ENCODE peak calls at places on chromosomes 11 and 22, in four cellular contexts. One of them, this sample, is unnamed. For H3K4me1 and H3K27me3, the result is how much of the 10 kb centered on the place peaks cover.

GRCh38 chr11:126732981-126733380 is 267.6 kb downstream of the KIRREL3 start:
- DNase-seq in Caco-2: no peak
- DNase-seq in uterus: no peak
- DNase-seq in left ventricle myocardium inferior: no peak
- DNase-seq in this sample: no peak

GRCh38 chr11:73359341-73359740 is 16.9 kb upstream of the RELT start:
- DNase-seq in Caco-2: no peak
- DNase-seq in uterus: peak
- DNase-seq in left ventricle myocardium inferior: peak
- DNase-seq in this sample: no peak

GRCh38 chr22:43217285-43218030 is 30.5 kb upstream of the TTLL12 start:
- DNase-seq in left ventricle myocardium inferior: no peak
- DNase-seq in Caco-2: no peak
- DNase-seq in uterus: no peak
- DNase-seq in this sample: no peak

GRCh38 chr11:32210601-32211000 is 119.7 kb downstream of the RCN1 start:
- DNase-seq in Caco-2: no peak
- DNase-seq in left ventricle myocardium inferior: no peak
- DNase-seq in uterus: no peak
- DNase-seq in this sample: no peak

GRCh38 chr11:33682446-33682845 is 18.2 kb downstream of the C11orf91 start:
- DNase-seq in Caco-2: no peak
- DNase-seq in uterus: no peak
- DNase-seq in left ventricle myocardium inferior: no peak
- DNase-seq in this sample: no peak

GRCh38 chr11:114366331-114367243 is 33.7 kb downstream of the C11orf71 start:
- DNase-seq in left ventricle myocardium inferior: no peak
- DNase-seq in Caco-2: peak
- DNase-seq in uterus: no peak
- DNase-seq in this sample: no peak

GRCh38 chr11:44065851-44066731 is at the start of gene ACCS:
- DNase-seq in Caco-2: peak
- DNase-seq in uterus: peak
- DNase-seq in left ventricle myocardium inferior: peak
- DNase-seq in this sample: peak

GRCh38 chr11:69697861-69698260 is 6.0 kb downstream of the FGF19 start:
- DNase-seq in Caco-2: no peak
- DNase-seq in uterus: no peak
- DNase-seq in left ventricle myocardium inferior: no peak
- DNase-seq in this sample: no peak

GRCh38 chr11:74025467-74026166 is 16.7 kb upstream of the UCP3 start:
- DNase-seq in uterus: no peak
- DNase-seq in left ventricle myocardium inferior: no peak
- DNase-seq in Caco-2: no peak
- DNase-seq in this sample: no peak

DNA sequence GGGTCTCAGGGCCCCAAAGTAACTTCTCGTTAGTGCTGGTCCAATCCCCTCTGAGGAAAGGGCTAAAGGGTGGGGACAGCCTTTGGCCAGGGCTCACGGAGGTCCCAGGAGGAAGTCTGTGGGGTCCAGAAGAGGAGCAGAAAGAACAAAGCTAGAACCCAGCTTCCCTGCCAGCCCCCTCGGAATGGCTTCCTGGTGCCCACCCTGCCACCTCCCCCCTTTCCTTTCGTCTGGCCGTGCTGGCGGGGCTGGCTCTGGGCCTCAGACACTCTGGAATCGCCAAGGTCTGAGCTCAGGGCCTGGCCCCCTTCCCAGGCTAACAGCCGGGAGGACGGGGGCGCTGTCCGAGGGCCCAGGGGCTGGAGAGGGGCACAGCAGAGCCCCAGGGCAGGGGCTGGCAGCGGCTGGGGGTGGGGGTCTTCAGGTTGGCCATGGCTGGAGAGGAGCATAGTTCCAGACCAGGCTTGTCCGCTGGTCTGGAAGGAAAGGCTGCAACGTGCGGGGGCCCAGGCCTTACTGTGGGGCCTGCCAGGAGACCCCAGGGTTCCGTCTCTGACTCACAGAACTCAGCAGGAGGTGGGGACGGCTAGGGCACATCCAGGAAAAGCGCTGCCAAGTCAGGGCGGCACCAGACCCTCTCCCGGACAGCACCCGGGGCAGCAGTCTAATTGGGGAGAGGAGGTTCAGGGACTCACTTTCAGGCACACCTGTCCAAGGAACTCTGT is 788 bp upstream of the LTBP3 start:
- DNase-seq in uterus: peak
- DNase-seq in left ventricle myocardium inferior: peak
- DNase-seq in Caco-2: no peak
- DNase-seq in this sample: no peak
- H3K4me1 ChIP-seq in uterus: under half
- H3K4me1 ChIP-seq in left ventricle myocardium inferior: half or more
- H3K4me1 ChIP-seq in Caco-2: half or more
- H3K4me1 ChIP-seq in this sample: under half

GRCh38 chr11:109193880-109194279 is 228.1 kb upstream of the C11orf87 start:
- DNase-seq in Caco-2: no peak
- DNase-seq in left ventricle myocardium inferior: no peak
- DNase-seq in uterus: no peak
- DNase-seq in this sample: no peak

GRCh38 chr11:109196016-109196415 is 226.0 kb upstream of the C11orf87 start:
- DNase-seq in Caco-2: no peak
- DNase-seq in left ventricle myocardium inferior: no peak
- DNase-seq in uterus: no peak
- DNase-seq in this sample: no peak

GRCh38 chr11:109197656-109198055 is 224.3 kb upstream of the C11orf87 start:
- DNase-seq in left ventricle myocardium inferior: no peak
- DNase-seq in uterus: no peak
- DNase-seq in Caco-2: no peak
- DNase-seq in this sample: no peak

GRCh38 chr11:109192864-109193263 is 229.1 kb upstream of the C11orf87 start:
- DNase-seq in uterus: no peak
- DNase-seq in left ventricle myocardium inferior: no peak
- DNase-seq in Caco-2: no peak
- DNase-seq in this sample: no peak
- H3K27me3 ChIP-seq in uterus: under half
- H3K27me3 ChIP-seq in left ventricle myocardium inferior: under half
- H3K27me3 ChIP-seq in Caco-2: under half
- H3K27me3 ChIP-seq in this sample: under half

DNA sequence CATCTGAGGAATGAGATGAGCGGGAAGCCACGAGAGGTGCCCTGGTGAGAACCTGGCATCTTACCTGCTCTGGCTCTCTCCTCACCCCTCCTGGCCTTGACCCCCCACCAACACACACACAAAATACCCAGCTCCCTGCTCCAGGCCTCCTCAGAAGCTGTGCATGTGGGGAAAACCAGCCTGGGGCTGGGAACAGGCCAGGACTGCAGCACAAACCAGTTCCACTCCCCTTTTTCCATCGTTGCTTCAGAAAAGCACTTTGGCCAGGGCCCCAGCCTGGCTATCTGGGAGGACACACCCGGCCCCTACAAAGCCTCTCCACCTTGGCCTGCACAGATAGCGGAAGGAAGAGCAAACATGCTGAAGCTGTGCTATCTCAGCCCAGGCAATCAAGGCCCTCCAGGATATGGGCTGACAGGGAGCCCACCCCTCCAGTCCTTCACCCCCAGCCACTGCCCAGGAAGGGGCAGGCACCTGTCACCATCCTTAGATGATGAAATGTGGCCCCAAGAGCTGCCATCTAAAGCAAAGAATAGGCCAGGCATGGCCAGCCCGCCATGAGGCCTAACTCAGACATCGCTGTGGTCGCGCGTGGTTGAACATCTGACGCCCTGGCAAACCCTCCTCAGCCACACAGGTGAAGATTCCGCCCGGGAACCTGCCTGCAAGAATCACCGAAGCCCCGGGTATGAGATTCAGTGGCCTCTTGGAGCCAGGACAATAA is 35.4 kb downstream of the PISD start:
- DNase-seq in left ventricle myocardium inferior: no peak
- DNase-seq in uterus: no peak
- DNase-seq in Caco-2: peak
- DNase-seq in this sample: no peak
- H3K4me1 ChIP-seq in left ventricle myocardium inferior: half or more
- H3K4me1 ChIP-seq in uterus: under half
- H3K4me1 ChIP-seq in Caco-2: under half
- H3K4me1 ChIP-seq in this sample: under half

DNA sequence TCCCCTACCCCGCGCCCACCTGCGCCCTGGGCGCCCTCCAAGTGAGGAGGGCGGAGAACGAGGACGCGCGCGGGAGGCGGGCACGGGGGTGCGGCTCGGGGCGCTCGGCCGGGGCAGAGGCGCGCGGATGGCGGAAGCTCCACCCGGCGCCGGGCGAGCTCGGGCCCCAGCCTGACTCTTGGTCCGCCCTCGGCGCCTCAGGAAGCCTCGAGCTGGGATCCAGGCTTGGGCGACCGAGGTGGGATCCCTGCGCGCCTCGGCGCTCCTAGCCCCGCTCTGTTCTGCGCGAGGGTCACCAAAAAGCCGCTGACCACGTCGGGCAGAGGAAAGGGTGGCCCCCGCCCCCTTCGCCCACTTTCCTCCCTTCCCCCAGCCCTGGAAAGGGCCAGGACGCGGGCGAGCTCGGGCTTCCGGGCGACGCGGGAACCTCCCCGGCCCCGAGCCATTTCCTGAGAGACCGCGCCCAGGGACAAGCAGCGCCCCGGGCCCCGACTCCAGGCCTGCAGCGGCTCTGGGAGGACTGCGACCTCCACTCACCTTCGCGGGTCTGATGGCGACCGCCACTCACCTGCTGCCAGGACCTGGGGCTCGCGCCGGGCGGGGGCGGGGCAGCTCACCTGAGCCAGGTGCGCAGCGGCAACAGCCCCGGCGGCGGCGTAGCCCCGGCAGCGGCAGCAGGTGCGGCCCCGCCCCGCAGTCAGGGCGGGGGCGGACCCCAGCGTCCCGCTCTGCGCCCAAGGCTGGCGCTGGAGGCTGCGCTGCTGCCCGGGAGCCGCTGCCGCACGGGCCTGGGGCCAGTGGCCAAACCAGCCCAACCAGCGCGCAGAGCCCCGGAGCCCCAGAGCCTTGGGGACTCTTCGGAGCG is 2.2 kb upstream of the SIGIRR start:
- DNase-seq in uterus: no peak
- DNase-seq in left ventricle myocardium inferior: peak
- DNase-seq in Caco-2: peak
- DNase-seq in this sample: no peak
- H3K27me3 ChIP-seq in uterus: under half
- H3K27me3 ChIP-seq in left ventricle myocardium inferior: half or more
- H3K27me3 ChIP-seq in Caco-2: under half
- H3K27me3 ChIP-seq in this sample: under half

GRCh38 chr22:19823638-19824196 is 31.0 kb downstream of the GNB1L start:
- DNase-seq in left ventricle myocardium inferior: no peak
- DNase-seq in uterus: no peak
- DNase-seq in Caco-2: no peak
- DNase-seq in this sample: no peak

GRCh38 chr22:19825904-19826618 is 28.6 kb downstream of the GNB1L start:
- DNase-seq in Caco-2: no peak
- DNase-seq in uterus: no peak
- DNase-seq in left ventricle myocardium inferior: no peak
- DNase-seq in this sample: no peak

GRCh38 chr22:19824197-19825015 is 30.3 kb downstream of the GNB1L start:
- DNase-seq in left ventricle myocardium inferior: no peak
- DNase-seq in Caco-2: peak
- DNase-seq in uterus: no peak
- DNase-seq in this sample: no peak

GRCh38 chr22:19826619-19826950 is 28.1 kb downstream of the GNB1L start:
- DNase-seq in left ventricle myocardium inferior: no peak
- DNase-seq in Caco-2: no peak
- DNase-seq in uterus: no peak
- DNase-seq in this sample: no peak

GRCh38 chr22:19825016-19825339 is 29.7 kb downstream of the GNB1L start:
- DNase-seq in Caco-2: no peak
- DNase-seq in uterus: no peak
- DNase-seq in left ventricle myocardium inferior: no peak
- DNase-seq in this sample: no peak
- H3K4me1 ChIP-seq in Caco-2: under half
- H3K4me1 ChIP-seq in uterus: under half
- H3K4me1 ChIP-seq in left ventricle myocardium inferior: under half
- H3K4me1 ChIP-seq in this sample: under half

DNA sequence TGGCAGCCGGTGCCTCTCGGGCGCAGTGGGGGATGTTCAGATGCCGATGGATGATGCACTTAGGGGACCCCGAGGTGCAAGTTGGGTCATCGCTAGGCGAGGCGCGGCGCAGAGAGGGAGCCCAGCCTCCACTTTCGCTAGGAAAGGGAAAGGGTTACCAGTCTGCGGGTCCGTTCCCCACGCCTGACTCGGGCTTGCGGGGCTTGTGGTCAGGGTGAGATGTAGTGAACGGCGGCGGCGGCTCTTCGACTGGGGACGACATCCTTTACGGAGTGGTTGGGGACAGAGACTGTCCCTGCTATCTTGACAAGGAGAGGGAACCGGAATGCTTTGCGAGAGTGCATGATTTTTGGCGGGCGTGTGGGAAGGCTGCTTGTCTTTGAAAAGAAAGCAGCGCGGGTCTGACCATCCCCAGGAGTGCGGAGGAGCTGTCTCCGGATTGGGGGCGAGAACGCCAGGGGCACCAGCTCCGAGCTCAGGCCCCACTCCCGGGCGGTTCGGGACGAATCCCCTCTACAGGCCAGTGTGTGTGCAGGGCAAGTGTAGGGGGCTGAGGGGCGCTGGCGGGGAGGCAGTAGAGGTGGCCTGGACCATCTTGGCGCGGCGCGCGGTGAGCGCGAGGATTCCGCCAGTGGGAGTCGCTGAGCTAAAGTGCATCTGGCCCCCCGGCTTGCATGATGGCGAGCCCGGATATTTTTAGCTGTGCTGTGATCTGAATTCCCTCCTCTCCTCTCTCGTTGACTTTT is 1.1 kb downstream of the FAT3 start:
- DNase-seq in left ventricle myocardium inferior: no peak
- DNase-seq in Caco-2: no peak
- DNase-seq in uterus: no peak
- DNase-seq in this sample: no peak
- H3K27me3 ChIP-seq in left ventricle myocardium inferior: half or more
- H3K27me3 ChIP-seq in Caco-2: under half
- H3K27me3 ChIP-seq in uterus: under half
- H3K27me3 ChIP-seq in this sample: under half

DNA sequence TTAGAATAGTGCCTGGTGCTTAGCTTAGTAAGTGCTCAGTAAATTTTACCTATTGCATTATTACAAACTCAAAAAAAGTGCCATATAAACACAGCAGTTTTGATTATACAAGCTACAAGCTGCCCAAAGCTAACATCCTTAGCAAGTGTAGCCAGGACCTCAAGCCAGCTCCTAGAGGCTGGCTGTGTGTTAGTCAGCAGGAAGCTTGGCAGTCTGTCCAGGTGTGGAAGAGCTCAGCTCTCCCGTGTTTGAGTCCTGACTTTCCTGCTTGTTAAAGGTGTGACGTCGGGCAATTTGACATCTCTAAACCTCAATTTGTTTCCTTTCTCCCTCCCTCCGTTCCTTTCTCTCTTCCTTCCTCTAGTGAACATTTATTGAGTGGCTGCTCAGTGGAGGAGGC is 68.5 kb downstream of the PRR5L start:
- DNase-seq in Caco-2: no peak
- DNase-seq in uterus: no peak
- DNase-seq in left ventricle myocardium inferior: no peak
- DNase-seq in this sample: no peak
- H3K4me1 ChIP-seq in Caco-2: under half
- H3K4me1 ChIP-seq in uterus: under half
- H3K4me1 ChIP-seq in left ventricle myocardium inferior: under half
- H3K4me1 ChIP-seq in this sample: under half

GRCh38 chr11:990101-990500 is 46.4 kb downstream of the MUC6 start:
- DNase-seq in left ventricle myocardium inferior: no peak
- DNase-seq in uterus: no peak
- DNase-seq in Caco-2: no peak
- DNase-seq in this sample: no peak
- H3K27me3 ChIP-seq in left ventricle myocardium inferior: under half
- H3K27me3 ChIP-seq in uterus: under half
- H3K27me3 ChIP-seq in Caco-2: under half
- H3K27me3 ChIP-seq in this sample: under half

This sample was measured in lung.